ENCODE peak calls at places on chromosomes 11 and 22, in ten cellular contexts. Z is CD8-positive, alpha-beta memory T cell; V is smooth muscle cell of the brain vasculature; W is GM12892; R is type B pancreatic cell; P is T-cell; M is body of pancreas; U is fibroblast of mammary gland; O is cardiac fibroblast; N is neural crest cell. T is an unnamed sample.

GRCh38 chr11:124837491-124837856 is 27.8 kb upstream of the ROBO3 start:
- DNase-seq in P (no peak), W (no peak), V (peak), R (no peak), N (peak), U (peak), Z (no peak), O (peak), M (no peak), T (peak)

GRCh38 chr11:74696932-74697687 is 34.1 kb downstream of the CHRDL2 start:
- DNase-seq in W (no peak), M (peak), N (no peak), O (peak), V (no peak), P (no peak), Z (no peak), R (no peak), U (peak), T (peak)

GRCh38 chr11:67484847-67485311 is 2.1 kb downstream of the AIP start:
- DNase-seq in M (no peak), N (no peak), O (no peak), U (no peak), V (no peak), Z (peak), W (no peak), R (no peak), P (peak), T (no peak)

GRCh38 chr22:24730864-24731263 is 43.7 kb downstream of the PIWIL3 start:
- DNase-seq in O (no peak), P (no peak), U (no peak), W (no peak), M (no peak), Z (no peak), N (no peak), V (no peak), R (no peak), T (peak)

GRCh38 chr11:38460901-38461300 is 1862.9 kb upstream of the RAG2 start:
- DNase-seq in V (peak), R (no peak), W (no peak), Z (no peak), O (peak), P (no peak), N (no peak), M (peak), U (peak), T (peak)

GRCh38 chr11:116511684-116512083 is 261.1 kb downstream of the BUD13 start:
- DNase-seq in M (no peak), N (no peak), O (no peak), Z (no peak), P (no peak), V (no peak), U (no peak), R (peak), W (no peak), T (no peak)

GRCh38 chr11:72940417-72940816 is 126.2 kb downstream of the ATG16L2 start:
- DNase-seq in W (no peak), Z (no peak), O (no peak), P (no peak), R (no peak), V (no peak), M (no peak), U (no peak), N (no peak), T (no peak)

GRCh38 chr22:31055322-31056159 is 25.6 kb upstream of the SMTN start:
- DNase-seq in R (peak), M (peak), U (peak), V (peak), N (peak), W (no peak), P (no peak), O (peak), Z (no peak), T (peak)

GRCh38 chr11:6932150-6932549 is 5.9 kb downstream of the ZNF215 start:
- DNase-seq in O (no peak), W (no peak), M (no peak), R (no peak), Z (no peak), V (no peak), N (no peak), P (no peak), U (no peak), T (no peak)

GRCh38 chr11:111402411-111402810 is 23.3 kb upstream of the POU2AF1 start:
- DNase-seq in Z (no peak), V (no peak), N (no peak), W (no peak), U (no peak), M (peak), R (no peak), O (no peak), P (no peak), T (no peak)

GRCh38 chr22:49780281-49780991 is 47.2 kb downstream of the BRD1 start:
- DNase-seq in U (peak), V (no peak), P (no peak), O (peak), M (no peak), W (no peak), Z (no peak), R (no peak), N (no peak), T (peak)

GRCh38 chr11:126782810-126783209 is 217.8 kb downstream of the KIRREL3 start:
- DNase-seq in U (no peak), V (no peak), P (no peak), M (no peak), R (no peak), O (no peak), Z (no peak), N (no peak), W (no peak), T (no peak)

GRCh38 chr22:36233796-36234195 is 5.5 kb downstream of the APOL2 start:
- DNase-seq in V (no peak), O (no peak), W (no peak), U (no peak), Z (no peak), R (no peak), M (no peak), N (no peak), P (no peak), T (no peak)

GRCh38 chr11:100785148-100785983 is 98.3 kb downstream of the ARHGAP42 start:
- DNase-seq in N (no peak), O (peak), V (no peak), M (no peak), U (no peak), P (no peak), R (no peak), W (no peak), Z (no peak), T (peak)

GRCh38 chr11:18013790-18014507 is 1.1 kb upstream of the SERGEF start:
- DNase-seq in O (peak), P (no peak), N (peak), U (no peak), Z (no peak), V (no peak), W (no peak), R (no peak), M (no peak), T (peak)

GRCh38 chr22:29145321-29146072 is 60.2 kb upstream of the EMID1 start:
- DNase-seq in M (no peak), V (no peak), Z (no peak), W (no peak), U (no peak), P (no peak), N (no peak), O (no peak), R (peak), T (no peak)

GRCh38 chr11:119976805-119977583 is 160.9 kb downstream of the TRIM29 start:
- DNase-seq in U (no peak), N (no peak), O (no peak), P (no peak), M (no peak), W (no peak), R (no peak), Z (no peak), V (no peak), T (no peak)

GRCh38 chr11:102260241-102260640 is 57.0 kb upstream of the BIRC3 start:
- DNase-seq in N (no peak), V (no peak), O (no peak), Z (no peak), R (no peak), W (no peak), P (no peak), U (no peak), M (no peak), T (no peak)

T was measured in amniotic epithelial cell.